ENCODE peak calls at places on chromosomes 16 and 17, in seven cellular contexts. One of them, this sample, is unnamed.
A peak's percentile ranks its signal among the peaks of the same experiment; 100 is the strongest.

GRCh38 chr16:63217011-63217410 is 1180.8 kb upstream of the CDH8 start:
- DNase-seq in ovary: no peak
- DNase-seq in central memory CD4-positive, alpha-beta T cell: no peak
- DNase-seq in GM23338: no peak
- DNase-seq in stimulated activated CD8-positive, alpha-beta memory T cell treated with anti-CD3 and anti-CD28 coated beads, Interleukin-2, amount 100 ng/mL, for 48 hours: no peak
- DNase-seq in nucleus accumbens: no peak
- DNase-seq in psoas muscle: no peak
- DNase-seq in this sample: no peak

GRCh38 chr17:53032861-53033271 is 789.9 kb upstream of the KIF2B start:
- DNase-seq in ovary: no peak
- DNase-seq in central memory CD4-positive, alpha-beta T cell: no peak
- DNase-seq in GM23338: peak; percentile 93
- DNase-seq in stimulated activated CD8-positive, alpha-beta memory T cell treated with anti-CD3 and anti-CD28 coated beads, Interleukin-2, amount 100 ng/mL, for 48 hours: no peak
- DNase-seq in nucleus accumbens: no peak
- DNase-seq in psoas muscle: no peak
- DNase-seq in this sample: peak; percentile 91

GRCh38 chr16:23874613-23875294 is 39.0 kb downstream of the PRKCB start:
- DNase-seq in ovary: no peak
- DNase-seq in central memory CD4-positive, alpha-beta T cell: no peak
- DNase-seq in GM23338: no peak
- DNase-seq in stimulated activated CD8-positive, alpha-beta memory T cell treated with anti-CD3 and anti-CD28 coated beads, Interleukin-2, amount 100 ng/mL, for 48 hours: no peak
- DNase-seq in nucleus accumbens: no peak
- DNase-seq in psoas muscle: no peak
- DNase-seq in this sample: no peak

GRCh38 chr16:87443964-87444363 is 48.9 kb downstream of the ZCCHC14 start:
- DNase-seq in ovary: no peak
- DNase-seq in central memory CD4-positive, alpha-beta T cell: no peak
- DNase-seq in GM23338: no peak
- DNase-seq in stimulated activated CD8-positive, alpha-beta memory T cell treated with anti-CD3 and anti-CD28 coated beads, Interleukin-2, amount 100 ng/mL, for 48 hours: no peak
- DNase-seq in nucleus accumbens: no peak
- DNase-seq in psoas muscle: no peak
- DNase-seq in this sample: no peak

GRCh38 chr16:20826039-20826566 is 19.8 kb downstream of the REXO5 start:
- DNase-seq in ovary: no peak
- DNase-seq in central memory CD4-positive, alpha-beta T cell: no peak
- DNase-seq in GM23338: no peak
- DNase-seq in stimulated activated CD8-positive, alpha-beta memory T cell treated with anti-CD3 and anti-CD28 coated beads, Interleukin-2, amount 100 ng/mL, for 48 hours: no peak
- DNase-seq in nucleus accumbens: no peak
- DNase-seq in psoas muscle: no peak
- DNase-seq in this sample: no peak

GRCh38 chr17:7587831-7588230 is 2.1 kb downstream of the SOX15 start:
- DNase-seq in ovary: no peak
- DNase-seq in central memory CD4-positive, alpha-beta T cell: no peak
- DNase-seq in GM23338: no peak
- DNase-seq in stimulated activated CD8-positive, alpha-beta memory T cell treated with anti-CD3 and anti-CD28 coated beads, Interleukin-2, amount 100 ng/mL, for 48 hours: no peak
- DNase-seq in nucleus accumbens: no peak
- DNase-seq in psoas muscle: no peak
- DNase-seq in this sample: peak; percentile 51

GRCh38 chr16:27365142-27366089 is 36.6 kb upstream of the IL21R start:
- DNase-seq in ovary: no peak
- DNase-seq in central memory CD4-positive, alpha-beta T cell: no peak
- DNase-seq in GM23338: no peak
- DNase-seq in stimulated activated CD8-positive, alpha-beta memory T cell treated with anti-CD3 and anti-CD28 coated beads, Interleukin-2, amount 100 ng/mL, for 48 hours: no peak
- DNase-seq in nucleus accumbens: no peak
- DNase-seq in psoas muscle: no peak
- DNase-seq in this sample: no peak

GRCh38 chr16:3155181-3155580 is 20.4 kb downstream of the ZNF213 start:
- DNase-seq in ovary: no peak
- DNase-seq in central memory CD4-positive, alpha-beta T cell: no peak
- DNase-seq in GM23338: no peak
- DNase-seq in stimulated activated CD8-positive, alpha-beta memory T cell treated with anti-CD3 and anti-CD28 coated beads, Interleukin-2, amount 100 ng/mL, for 48 hours: no peak
- DNase-seq in nucleus accumbens: no peak
- DNase-seq in psoas muscle: no peak
- DNase-seq in this sample: no peak

GRCh38 chr16:19382887-19383816 is 34.5 kb upstream of the TMC5 start:
- DNase-seq in ovary: no peak
- DNase-seq in central memory CD4-positive, alpha-beta T cell: no peak
- DNase-seq in GM23338: no peak
- DNase-seq in stimulated activated CD8-positive, alpha-beta memory T cell treated with anti-CD3 and anti-CD28 coated beads, Interleukin-2, amount 100 ng/mL, for 48 hours: no peak
- DNase-seq in nucleus accumbens: peak; percentile 20
- DNase-seq in psoas muscle: no peak
- DNase-seq in this sample: no peak

GRCh38 chr17:21551081-21551881 is 141.0 kb upstream of the KCNJ18 start:
- DNase-seq in ovary: peak; percentile 89
- DNase-seq in central memory CD4-positive, alpha-beta T cell: peak; percentile 71
- DNase-seq in GM23338: peak; percentile 76
- DNase-seq in stimulated activated CD8-positive, alpha-beta memory T cell treated with anti-CD3 and anti-CD28 coated beads, Interleukin-2, amount 100 ng/mL, for 48 hours: peak; percentile 71
- DNase-seq in nucleus accumbens: peak; percentile 82
- DNase-seq in psoas muscle: peak; percentile 84
- DNase-seq in this sample: peak; percentile 77

GRCh38 chr17:48589831-48590602 is at the start of gene HOXB3:
- DNase-seq in ovary: no peak
- DNase-seq in central memory CD4-positive, alpha-beta T cell: no peak
- DNase-seq in GM23338: no peak
- DNase-seq in stimulated activated CD8-positive, alpha-beta memory T cell treated with anti-CD3 and anti-CD28 coated beads, Interleukin-2, amount 100 ng/mL, for 48 hours: no peak
- DNase-seq in nucleus accumbens: no peak
- DNase-seq in psoas muscle: no peak
- DNase-seq in this sample: peak; percentile 65

GRCh38 chr16:89373355-89374110 is 116.8 kb downstream of the ANKRD11 start:
- DNase-seq in ovary: peak; percentile 77
- DNase-seq in central memory CD4-positive, alpha-beta T cell: no peak
- DNase-seq in GM23338: no peak
- DNase-seq in stimulated activated CD8-positive, alpha-beta memory T cell treated with anti-CD3 and anti-CD28 coated beads, Interleukin-2, amount 100 ng/mL, for 48 hours: no peak
- DNase-seq in nucleus accumbens: peak; percentile 31
- DNase-seq in psoas muscle: peak; percentile 51
- DNase-seq in this sample: no peak

GRCh38 chr16:546909-547770 is 13.1 kb upstream of the PRR35 start:
- DNase-seq in ovary: peak; percentile 93
- DNase-seq in central memory CD4-positive, alpha-beta T cell: no peak
- DNase-seq in GM23338: peak; percentile 71
- DNase-seq in stimulated activated CD8-positive, alpha-beta memory T cell treated with anti-CD3 and anti-CD28 coated beads, Interleukin-2, amount 100 ng/mL, for 48 hours: no peak
- DNase-seq in nucleus accumbens: no peak
- DNase-seq in psoas muscle: peak; percentile 77
- DNase-seq in this sample: peak; percentile 87

GRCh38 chr16:81397879-81398516 is 46.6 kb upstream of the CMIP start:
- DNase-seq in ovary: no peak
- DNase-seq in central memory CD4-positive, alpha-beta T cell: no peak
- DNase-seq in GM23338: no peak
- DNase-seq in stimulated activated CD8-positive, alpha-beta memory T cell treated with anti-CD3 and anti-CD28 coated beads, Interleukin-2, amount 100 ng/mL, for 48 hours: no peak
- DNase-seq in nucleus accumbens: no peak
- DNase-seq in psoas muscle: no peak
- DNase-seq in this sample: no peak

GRCh38 chr16:16877061-16877460 is 498.1 kb downstream of the NPIPA7 start:
- DNase-seq in ovary: no peak
- DNase-seq in central memory CD4-positive, alpha-beta T cell: no peak
- DNase-seq in GM23338: no peak
- DNase-seq in stimulated activated CD8-positive, alpha-beta memory T cell treated with anti-CD3 and anti-CD28 coated beads, Interleukin-2, amount 100 ng/mL, for 48 hours: no peak
- DNase-seq in nucleus accumbens: no peak
- DNase-seq in psoas muscle: no peak
- DNase-seq in this sample: no peak

GRCh38 chr17:81959362-81960129 is 1.4 kb downstream of the NOTUM start:
- DNase-seq in ovary: peak; percentile 80
- DNase-seq in central memory CD4-positive, alpha-beta T cell: peak; percentile 80
- DNase-seq in GM23338: peak; percentile 80
- DNase-seq in stimulated activated CD8-positive, alpha-beta memory T cell treated with anti-CD3 and anti-CD28 coated beads, Interleukin-2, amount 100 ng/mL, for 48 hours: peak; percentile 71
- DNase-seq in nucleus accumbens: peak; percentile 32
- DNase-seq in psoas muscle: peak; percentile 75
- DNase-seq in this sample: peak; percentile 90

GRCh38 chr16:3112058-3112880 is at the start of gene ZNF205:
- DNase-seq in ovary: peak; percentile 85
- DNase-seq in central memory CD4-positive, alpha-beta T cell: no peak
- DNase-seq in GM23338: peak; percentile 93
- DNase-seq in stimulated activated CD8-positive, alpha-beta memory T cell treated with anti-CD3 and anti-CD28 coated beads, Interleukin-2, amount 100 ng/mL, for 48 hours: no peak
- DNase-seq in nucleus accumbens: peak; percentile 74
- DNase-seq in psoas muscle: peak; percentile 72
- DNase-seq in this sample: peak; percentile 95

GRCh38 chr17:48647964-48648245 is 21.7 kb upstream of the HOXB9 start:
- DNase-seq in ovary: no peak
- DNase-seq in central memory CD4-positive, alpha-beta T cell: no peak
- DNase-seq in GM23338: no peak
- DNase-seq in stimulated activated CD8-positive, alpha-beta memory T cell treated with anti-CD3 and anti-CD28 coated beads, Interleukin-2, amount 100 ng/mL, for 48 hours: no peak
- DNase-seq in nucleus accumbens: no peak
- DNase-seq in psoas muscle: no peak
- DNase-seq in this sample: no peak